ENCODE peak calls at places on chromosomes 1 and 21, in nine cellular contexts. H is lower leg skin, U is IMR-90, S is heart left ventricle, L is tibial nerve, G is transverse colon, Z is adrenal gland, Q is suprapubic skin, E is A549. W is an unnamed sample.

GRCh38 chr1:229023651-229024295 is 247.1 kb upstream of the RAB4A start:
- DNase-seq in H (no peak), U (no peak), S (peak; percentile 68), L (no peak), G (no peak), Z (peak; percentile 56), Q (no peak), E (no peak), W (no peak)

GRCh38 chr1:178940022-178940765 is 69.3 kb upstream of the ANGPTL1 start:
- DNase-seq in H (peak; percentile 58), U (peak; percentile 89), S (no peak), L (no peak), G (no peak), Z (peak; percentile 55), Q (no peak), E (no peak), W (no peak)

GRCh38 chr1:205769641-205770365 is 5.5 kb downstream of the RAB29 start:
- DNase-seq in H (no peak), U (no peak), S (no peak), L (no peak), G (no peak), Z (no peak), Q (no peak), E (no peak), W (no peak)

GRCh38 chr1:174740248-174740990 is 259.3 kb upstream of the CACYBP start:
- DNase-seq in H (no peak), U (peak; percentile 42), S (no peak), L (no peak), G (no peak), Z (no peak), Q (no peak), E (no peak), W (no peak)

GRCh38 chr1:43970911-43971310 is 1.1 kb downstream of the DPH2 start:
- DNase-seq in H (no peak), U (no peak), S (peak; percentile 54), L (no peak), G (no peak), Z (no peak), Q (no peak), E (no peak), W (no peak)

GRCh38 chr1:94898486-94899385 is 28.2 kb downstream of the CNN3 start:
- DNase-seq in H (no peak), U (peak; percentile 70), S (no peak), L (no peak), G (no peak), Z (no peak), Q (no peak), E (no peak), W (no peak)

GRCh38 chr21:17818158-17819113 is 720 bp downstream of the C21orf91 start:
- DNase-seq in H (peak; percentile 88), U (peak; percentile 23), S (peak; percentile 71), L (no peak), G (peak; percentile 41), Z (peak; percentile 22), Q (no peak), E (peak; percentile 1), W (peak; percentile 74)

GRCh38 chr1:15691434-15692032 is 7.4 kb downstream of the PLEKHM2 start:
- DNase-seq in H (no peak), U (peak; percentile 61), S (peak; percentile 76), L (no peak), G (no peak), Z (no peak), Q (no peak), E (no peak), W (no peak)

GRCh38 chr21:45539046-45539795 is 3.0 kb downstream of the SLC19A1 start:
- DNase-seq in H (peak; percentile 83), U (no peak), S (peak; percentile 41), L (no peak), G (peak; percentile 26), Z (peak; percentile 13), Q (peak; percentile 78), E (no peak), W (no peak)

GRCh38 chr1:218433744-218434143 is 88.6 kb downstream of the TGFB2 start:
- DNase-seq in H (no peak), U (peak; percentile 64), S (no peak), L (no peak), G (no peak), Z (no peak), Q (no peak), E (no peak), W (no peak)

GRCh38 chr21:38359835-38360234 is 103.0 kb downstream of the KCNJ15 start:
- DNase-seq in H (no peak), U (no peak), S (no peak), L (no peak), G (no peak), Z (no peak), Q (no peak), E (no peak), W (no peak)

GRCh38 chr1:3869751-3870301 is 12.6 kb downstream of the DFFB start:
- DNase-seq in H (no peak), U (no peak), S (no peak), L (no peak), G (no peak), Z (no peak), Q (no peak), E (no peak), W (no peak)

GRCh38 chr1:55321947-55322346 is 106.8 kb upstream of the USP24 start:
- DNase-seq in H (peak; percentile 31), U (peak; percentile 78), S (no peak), L (no peak), G (no peak), Z (no peak), Q (no peak), E (peak; percentile 28), W (no peak)

GRCh38 chr21:26085882-26086281 is 84.7 kb downstream of the APP start:
- DNase-seq in H (no peak), U (no peak), S (no peak), L (no peak), G (no peak), Z (no peak), Q (no peak), E (no peak), W (no peak)

GRCh38 chr21:27201197-27201596 is 234.3 kb upstream of the ADAMTS5 start:
- DNase-seq in H (no peak), U (peak; percentile 85), S (no peak), L (no peak), G (no peak), Z (no peak), Q (no peak), E (no peak), W (no peak)

GRCh38 chr1:18560692-18561091 is 70.0 kb upstream of the PAX7 start:
- DNase-seq in H (no peak), U (no peak), S (no peak), L (no peak), G (no peak), Z (no peak), Q (no peak), E (peak; percentile 9), W (no peak)

GRCh38 chr1:40877681-40878080 is 15.5 kb upstream of the CITED4 start:
- DNase-seq in H (peak; percentile 93), U (peak; percentile 91), S (no peak), L (peak; percentile 44), G (peak; percentile 33), Z (peak; percentile 65), Q (no peak), E (no peak), W (no peak)

GRCh38 chr21:28781602-28782274 is 210.9 kb downstream of the LTN1 start:
- DNase-seq in H (no peak), U (peak; percentile 51), S (no peak), L (no peak), G (no peak), Z (no peak), Q (no peak), E (no peak), W (no peak)

GRCh38 chr1:237851209-237851845 is 39.4 kb downstream of the ZP4 start:
- DNase-seq in H (no peak), U (peak; percentile 35), S (no peak), L (no peak), G (peak; percentile 47), Z (no peak), Q (no peak), E (peak; percentile 14), W (peak; percentile 66)
- TF ChIP-seq CTCF in H (no peak), U (peak; percentile 63), S (no peak), L (no peak), G (peak; percentile 20), Z (peak; percentile 49), Q (no peak), E (peak; percentile 44), W (peak; percentile 20)

GRCh38 chr1:12179638-12180121 is 12.9 kb downstream of the TNFRSF1B start:
- DNase-seq in H (no peak), U (no peak), S (no peak), L (no peak), G (no peak), Z (no peak), Q (no peak), E (no peak), W (no peak)

GRCh38 chr1:12177999-12178441 is 11.2 kb downstream of the TNFRSF1B start:
- DNase-seq in H (peak; percentile 97), U (peak; percentile 93), S (peak; percentile 90), L (peak; percentile 66), G (peak; percentile 64), Z (peak; percentile 74), Q (no peak), E (no peak), W (no peak)

GRCh38 chr1:12178511-12178910 is 11.7 kb downstream of the TNFRSF1B start:
- DNase-seq in H (no peak), U (no peak), S (no peak), L (no peak), G (no peak), Z (no peak), Q (no peak), E (no peak), W (no peak)

GRCh38 chr1:12180315-12180714 is 13.5 kb downstream of the TNFRSF1B start:
- DNase-seq in H (peak; percentile 93), U (no peak), S (no peak), L (peak; percentile 75), G (peak; percentile 65), Z (peak; percentile 79), Q (no peak), E (no peak), W (peak; percentile 81)

GRCh38 chr1:12179111-12179519 is 12.3 kb downstream of the TNFRSF1B start:
- DNase-seq in H (no peak), U (peak; percentile 88), S (no peak), L (no peak), G (peak; percentile 41), Z (peak; percentile 44), Q (no peak), E (no peak), W (no peak)
- TF ChIP-seq POLR2A in H (no peak), U (no peak), S (no peak), L (no peak), G (no peak), Z (no peak), Q (no peak), E (no peak), W (no peak)

DNA sequence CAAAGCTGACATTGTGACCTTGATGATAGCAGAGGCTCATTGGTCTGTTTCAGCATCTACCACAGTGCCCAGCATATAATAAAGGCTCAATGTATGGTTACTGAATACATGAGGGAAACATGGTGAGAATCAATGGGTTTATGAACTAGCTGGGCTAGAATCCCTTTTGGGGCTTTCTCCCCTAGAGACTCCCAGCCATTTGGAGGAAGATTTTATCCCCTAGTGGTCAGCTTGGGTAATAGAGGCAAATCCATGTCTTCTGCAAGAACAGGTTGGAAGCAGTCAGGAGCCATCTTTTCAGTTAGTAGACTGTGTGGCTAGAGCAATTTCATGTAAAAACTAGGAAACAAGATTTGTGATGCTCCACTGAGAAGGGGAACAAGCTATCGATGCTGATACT is 15.8 kb upstream of the REG4 start:
- DNase-seq in H (no peak), U (no peak), S (no peak), L (no peak), G (no peak), Z (no peak), Q (no peak), E (peak; percentile 19), W (no peak)
- TF ChIP-seq CTCF in H (no peak), U (no peak), S (no peak), L (no peak), G (no peak), Z (no peak), Q (no peak), E (no peak), W (peak; percentile 21)

GRCh38 chr1:33349778-33350610 is 29.1 kb upstream of the A3GALT2 start:
- DNase-seq in H (peak; percentile 97), U (peak; percentile 72), S (peak; percentile 94), L (peak; percentile 73), G (peak; percentile 89), Z (peak; percentile 85), Q (peak; percentile 90), E (peak; percentile 69), W (peak; percentile 93)
- TF ChIP-seq POLR2A in H (no peak), U (peak; percentile 71), S (peak; percentile 79), L (peak; percentile 76), G (peak; percentile 66), Z (no peak), Q (no peak), E (peak; percentile 75), W (peak; percentile 65)

W was measured in Peyer's patch.